ENCODE peak calls at places on chromosomes 2 and 18, in ten cellular contexts. Y, D, E, H, N, Z, O, R, V and K are unnamed samples.

GRCh38 chr2:62597323-62597722 is 91.3 kb upstream of the TMEM17 start:
- DNase-seq in Y (no peak), D (no peak), E (peak; percentile 39), H (peak; percentile 97), N (no peak), Z (no peak), O (no peak), R (no peak), V (no peak), K (no peak)

GRCh38 chr2:36567711-36568408 is 30.1 kb downstream of the FEZ2 start:
- DNase-seq in Y (no peak), D (peak; percentile 52), E (no peak), H (no peak), N (no peak), Z (no peak), O (no peak), R (no peak), V (no peak), K (no peak)

GRCh38 chr2:107008843-107009242 is 122.9 kb upstream of the ST6GAL2 start:
- DNase-seq in Y (no peak), D (peak; percentile 23), E (no peak), H (no peak), N (no peak), Z (no peak), O (no peak), R (no peak), V (no peak), K (no peak)

GRCh38 chr2:160561551-160562280 is 68.1 kb upstream of the RBMS1 start:
- DNase-seq in Y (no peak), D (peak; percentile 60), E (no peak), H (peak; percentile 69), N (no peak), Z (no peak), O (no peak), R (no peak), V (no peak), K (no peak)

GRCh38 chr18:28365406-28365805 is 188.5 kb upstream of the CDH2 start:
- DNase-seq in Y (no peak), D (peak; percentile 46), E (no peak), H (peak; percentile 1), N (no peak), Z (no peak), O (no peak), R (no peak), V (no peak), K (no peak)

GRCh38 chr2:46943881-46944798 is 28.5 kb upstream of the MCFD2 start:
- DNase-seq in Y (no peak), D (no peak), E (peak; percentile 49), H (no peak), N (peak; percentile 50), Z (no peak), O (no peak), R (peak; percentile 29), V (peak; percentile 34), K (no peak)

GRCh38 chr2:240060977-240061591 is 7.8 kb upstream of the OR6B3 start:
- DNase-seq in Y (no peak), D (peak; percentile 30), E (peak; percentile 85), H (peak; percentile 53), N (peak; percentile 11), Z (no peak), O (no peak), R (no peak), V (peak; percentile 38), K (no peak)

GRCh38 chr2:220065581-220065980 is 438.2 kb downstream of the SLC4A3 start:
- DNase-seq in Y (no peak), D (peak; percentile 58), E (no peak), H (no peak), N (no peak), Z (no peak), O (no peak), R (no peak), V (no peak), K (no peak)

GRCh38 chr18:76459687-76460350 is 35.2 kb downstream of the ZNF516 start:
- DNase-seq in Y (peak; percentile 78), D (peak; percentile 96), E (no peak), H (peak; percentile 100), N (no peak), Z (peak; percentile 85), O (no peak), R (no peak), V (no peak), K (peak; percentile 56)

GRCh38 chr2:98357856-98358255 is 11.6 kb downstream of the CNGA3 start:
- DNase-seq in Y (no peak), D (peak; percentile 14), E (no peak), H (no peak), N (no peak), Z (no peak), O (no peak), R (no peak), V (no peak), K (no peak)

GRCh38 chr18:13437801-13438506 is 219.4 kb downstream of the LDLRAD4 start:
- DNase-seq in Y (peak; percentile 45), D (no peak), E (no peak), H (no peak), N (peak; percentile 11), Z (no peak), O (no peak), R (peak; percentile 26), V (peak; percentile 45), K (no peak)

GRCh38 chr2:211534655-211535054 is 978.3 kb downstream of the CPS1 start:
- DNase-seq in Y (no peak), D (no peak), E (no peak), H (no peak), N (no peak), Z (no peak), O (peak; percentile 83), R (no peak), V (no peak), K (no peak)

GRCh38 chr2:231988179-231988866 is 26.8 kb downstream of the DIS3L2 start:
- DNase-seq in Y (no peak), D (no peak), E (no peak), H (peak; percentile 35), N (no peak), Z (no peak), O (no peak), R (no peak), V (no peak), K (no peak)

GRCh38 chr18:22302152-22302551 is 115.6 kb downstream of the CTAGE1 start:
- DNase-seq in Y (no peak), D (no peak), E (no peak), H (no peak), N (no peak), Z (no peak), O (no peak), R (no peak), V (no peak), K (no peak)

GRCh38 chr2:128581849-128582244 is 263.2 kb upstream of the HS6ST1 start:
- DNase-seq in Y (no peak), D (no peak), E (no peak), H (no peak), N (no peak), Z (no peak), O (no peak), R (no peak), V (no peak), K (no peak)

GRCh38 chr2:110771549-110772382 is 39.4 kb downstream of the ACOXL start:
- DNase-seq in Y (no peak), D (no peak), E (no peak), H (no peak), N (no peak), Z (no peak), O (no peak), R (no peak), V (no peak), K (no peak)

GRCh38 chr2:238433941-238434845 is 7.5 kb downstream of the ASB1 start:
- DNase-seq in Y (no peak), D (peak; percentile 56), E (no peak), H (peak; percentile 93), N (no peak), Z (no peak), O (no peak), R (no peak), V (no peak), K (no peak)

GRCh38 chr2:160270571-160271113 is 70.6 kb upstream of the ITGB6 start:
- DNase-seq in Y (no peak), D (peak; percentile 81), E (no peak), H (peak; percentile 67), N (no peak), Z (peak; percentile 78), O (no peak), R (no peak), V (no peak), K (peak; percentile 65)

GRCh38 chr2:231191896-231192872 is 6.2 kb upstream of the ARMC9 start:
- DNase-seq in Y (no peak), D (peak; percentile 56), E (peak; percentile 53), H (peak; percentile 96), N (no peak), Z (peak; percentile 87), O (no peak), R (no peak), V (no peak), K (peak; percentile 56)

GRCh38 chr2:38723173-38723572 is 28.0 kb downstream of the SRSF7 start:
- DNase-seq in Y (no peak), D (no peak), E (no peak), H (no peak), N (no peak), Z (no peak), O (no peak), R (no peak), V (no peak), K (no peak)

GRCh38 chr2:71959494-71959893 is 188.2 kb downstream of the CYP26B1 start:
- DNase-seq in Y (no peak), D (no peak), E (no peak), H (no peak), N (no peak), Z (no peak), O (no peak), R (no peak), V (no peak), K (no peak)

GRCh38 chr2:8849322-8849721 is 11.9 kb upstream of the KIDINS220 start:
- DNase-seq in Y (no peak), D (no peak), E (peak; percentile 16), H (peak; percentile 68), N (no peak), Z (no peak), O (no peak), R (no peak), V (no peak), K (no peak)

GRCh38 chr2:88059979-88060906 is 4.7 kb upstream of the KRCC1 start:
- DNase-seq in Y (no peak), D (peak; percentile 20), E (peak; percentile 83), H (peak; percentile 40), N (peak; percentile 67), Z (no peak), O (peak; percentile 8), R (no peak), V (peak; percentile 12), K (no peak)

GRCh38 chr2:113278812-113279139 is at the start of gene PAX8:
- DNase-seq in Y (no peak), D (no peak), E (no peak), H (no peak), N (no peak), Z (no peak), O (no peak), R (no peak), V (no peak), K (no peak)

GRCh38 chr2:73899801-73900336 is 7.1 kb downstream of the ACTG2 start:
- DNase-seq in Y (no peak), D (no peak), E (no peak), H (no peak), N (no peak), Z (no peak), O (no peak), R (no peak), V (no peak), K (no peak)

GRCh38 chr18:53660306-53660705 is 564.2 kb downstream of the MBD2 start:
- DNase-seq in Y (no peak), D (no peak), E (no peak), H (no peak), N (no peak), Z (no peak), O (no peak), R (no peak), V (no peak), K (no peak)

GRCh38 chr2:197137826-197138480 is 172.6 kb downstream of the ANKRD44 start:
- DNase-seq in Y (no peak), D (no peak), E (no peak), H (peak; percentile 6), N (no peak), Z (no peak), O (no peak), R (no peak), V (no peak), K (no peak)

GRCh38 chr2:20179755-20180594 is 45.0 kb downstream of the SDC1 start:
- DNase-seq in Y (peak; percentile 90), D (no peak), E (no peak), H (no peak), N (no peak), Z (no peak), O (no peak), R (no peak), V (no peak), K (peak; percentile 88)